ENCODE peak calls at places on chromosomes 16 and 17, in nine cellular contexts. O is SW 1271; V is CD8-positive, alpha-beta memory T cell; N is PC-3; I is T-helper 2 cell; E is activated CD4-positive, alpha-beta T cell treated with anti-CD3 and anti-CD28 coated beads for 24 hours; Z is HFF-Myc; M is T-cell; R is heart right ventricle. J is an unnamed sample.

GRCh38 chr16:56558024-56558747 is 6.7 kb upstream of the MT4 start:
- DNase-seq in I (no peak), R (no peak), M (no peak), N (peak; percentile 89), Z (no peak), E (no peak), O (no peak), V (no peak), J (no peak)

GRCh38 chr17:78529871-78530670 is 47.1 kb downstream of the DNAH17 start:
- DNase-seq in V (no peak), E (no peak), I (no peak), O (no peak), Z (no peak), M (no peak), N (no peak), R (no peak), J (no peak)

GRCh38 chr17:9628509-9628908 is 16.8 kb upstream of the USP43 start:
- DNase-seq in E (no peak), M (no peak), I (no peak), N (peak; percentile 58), R (no peak), V (no peak), Z (no peak), O (no peak), J (no peak)

GRCh38 chr17:80981062-80981902 is 10.4 kb upstream of the CHMP6 start:
- DNase-seq in M (peak; percentile 23), N (peak; percentile 25), V (peak; percentile 44), Z (no peak), R (peak; percentile 24), I (no peak), O (no peak), E (no peak), J (no peak)

GRCh38 chr17:7618608-7619007 is 3.9 kb upstream of the FXR2 start:
- DNase-seq in N (no peak), E (no peak), I (no peak), R (no peak), M (no peak), O (no peak), V (no peak), Z (no peak), J (no peak)

GRCh38 chr16:3509470-3509928 is 8.7 kb downstream of the CLUAP1 start:
- DNase-seq in V (peak; percentile 86), O (no peak), N (peak; percentile 72), Z (no peak), M (peak; percentile 78), E (peak; percentile 47), R (no peak), I (peak; percentile 43), J (peak; percentile 67)

GRCh38 chr16:19513377-19514053 is 8.4 kb downstream of the GDE1 start:
- DNase-seq in M (no peak), R (no peak), V (no peak), I (no peak), E (no peak), O (no peak), N (no peak), Z (no peak), J (no peak)

GRCh38 chr16:16861546-16861945 is 482.6 kb downstream of the NPIPA7 start:
- DNase-seq in R (peak; percentile 22), O (no peak), E (peak; percentile 35), M (peak; percentile 35), I (peak; percentile 3), Z (peak; percentile 2), N (peak; percentile 34), V (peak; percentile 37), J (peak; percentile 18)

GRCh38 chr17:13725286-13725990 is 123.7 kb upstream of the HS3ST3A1 start:
- DNase-seq in I (no peak), V (no peak), O (no peak), N (peak; percentile 36), Z (peak; percentile 58), E (no peak), M (no peak), R (no peak), J (no peak)

GRCh38 chr17:45147581-45148182 is 593 bp upstream of the HEXIM1 start:
- DNase-seq in V (peak; percentile 84), I (peak; percentile 69), M (peak; percentile 68), R (peak; percentile 82), Z (peak; percentile 91), O (peak; percentile 97), E (peak; percentile 68), N (peak; percentile 94), J (peak; percentile 76)

GRCh38 chr17:41695134-41695661 is 6.5 kb downstream of the EIF1 start:
- DNase-seq in M (no peak), O (no peak), V (no peak), E (no peak), R (no peak), I (no peak), N (no peak), Z (no peak), J (no peak)